ENCODE peak calls at places on chromosome 10, in seven cellular contexts. One of them, this sample, is unnamed.

GRCh38 chr10:14144491-14144890 is 186.2 kb downstream of the FRMD4A start:
- DNase-seq in lung: no peak
- DNase-seq in CD4-positive, alpha-beta T cell: no peak
- DNase-seq in cardiac fibroblast: no peak
- DNase-seq in hepatocyte: no peak
- DNase-seq in GM06990: no peak
- DNase-seq in glutamatergic neuron: no peak
- DNase-seq in this sample: no peak

GRCh38 chr10:6669269-6669859 is 89.3 kb upstream of the PRKCQ start:
- DNase-seq in cardiac fibroblast: peak; percentile 79
- DNase-seq in lung: no peak
- DNase-seq in hepatocyte: peak; percentile 63
- DNase-seq in CD4-positive, alpha-beta T cell: no peak
- DNase-seq in GM06990: no peak
- DNase-seq in glutamatergic neuron: no peak
- DNase-seq in this sample: no peak

GRCh38 chr10:54444184-54444583 is 356.8 kb downstream of the PCDH15 start:
- DNase-seq in glutamatergic neuron: no peak
- DNase-seq in cardiac fibroblast: no peak
- DNase-seq in lung: no peak
- DNase-seq in CD4-positive, alpha-beta T cell: no peak
- DNase-seq in hepatocyte: no peak
- DNase-seq in GM06990: no peak
- DNase-seq in this sample: no peak

GRCh38 chr10:1048349-1048731 is 579 bp downstream of the IDI1 start:
- DNase-seq in hepatocyte: no peak
- DNase-seq in lung: no peak
- DNase-seq in GM06990: no peak
- DNase-seq in CD4-positive, alpha-beta T cell: peak; percentile 65
- DNase-seq in glutamatergic neuron: no peak
- DNase-seq in cardiac fibroblast: peak; percentile 50
- DNase-seq in this sample: no peak

GRCh38 chr10:15209827-15210509 is 41.5 kb upstream of the NMT2 start:
- DNase-seq in CD4-positive, alpha-beta T cell: peak; percentile 65
- DNase-seq in lung: peak; percentile 77
- DNase-seq in glutamatergic neuron: peak; percentile 88
- DNase-seq in hepatocyte: peak; percentile 90
- DNase-seq in cardiac fibroblast: peak; percentile 81
- DNase-seq in GM06990: no peak
- DNase-seq in this sample: peak; percentile 35

GRCh38 chr10:79250259-79250658 is 97.0 kb upstream of the PPIF start:
- DNase-seq in GM06990: peak; percentile 63
- DNase-seq in cardiac fibroblast: no peak
- DNase-seq in hepatocyte: no peak
- DNase-seq in CD4-positive, alpha-beta T cell: no peak
- DNase-seq in glutamatergic neuron: no peak
- DNase-seq in lung: peak; percentile 60
- DNase-seq in this sample: no peak

GRCh38 chr10:116198636-116199035 is 74.4 kb downstream of the GFRA1 start:
- DNase-seq in GM06990: no peak
- DNase-seq in glutamatergic neuron: no peak
- DNase-seq in hepatocyte: no peak
- DNase-seq in cardiac fibroblast: no peak
- DNase-seq in lung: no peak
- DNase-seq in CD4-positive, alpha-beta T cell: no peak
- DNase-seq in this sample: no peak

GRCh38 chr10:12823361-12823760 is 178.2 kb downstream of the CCDC3 start:
- DNase-seq in hepatocyte: no peak
- DNase-seq in glutamatergic neuron: no peak
- DNase-seq in GM06990: no peak
- DNase-seq in CD4-positive, alpha-beta T cell: no peak
- DNase-seq in lung: no peak
- DNase-seq in cardiac fibroblast: no peak
- DNase-seq in this sample: no peak

GRCh38 chr10:71138126-71138860 is 74.1 kb upstream of the UNC5B start:
- DNase-seq in glutamatergic neuron: no peak
- DNase-seq in hepatocyte: no peak
- DNase-seq in GM06990: no peak
- DNase-seq in lung: no peak
- DNase-seq in CD4-positive, alpha-beta T cell: no peak
- DNase-seq in cardiac fibroblast: no peak
- DNase-seq in this sample: no peak

GRCh38 chr10:133364645-133365431 is 7.0 kb upstream of the FUOM start:
- DNase-seq in lung: no peak
- DNase-seq in hepatocyte: no peak
- DNase-seq in cardiac fibroblast: no peak
- DNase-seq in CD4-positive, alpha-beta T cell: no peak
- DNase-seq in glutamatergic neuron: no peak
- DNase-seq in GM06990: no peak
- DNase-seq in this sample: no peak

GRCh38 chr10:95321554-95322301 is 30.9 kb upstream of the PDLIM1 start:
- DNase-seq in CD4-positive, alpha-beta T cell: no peak
- DNase-seq in cardiac fibroblast: no peak
- DNase-seq in hepatocyte: no peak
- DNase-seq in lung: no peak
- DNase-seq in glutamatergic neuron: no peak
- DNase-seq in GM06990: no peak
- DNase-seq in this sample: no peak

GRCh38 chr10:70114902-70115301 is 17.7 kb downstream of the AIFM2 start:
- DNase-seq in GM06990: no peak
- DNase-seq in lung: no peak
- DNase-seq in glutamatergic neuron: no peak
- DNase-seq in CD4-positive, alpha-beta T cell: no peak
- DNase-seq in hepatocyte: no peak
- DNase-seq in cardiac fibroblast: no peak
- DNase-seq in this sample: no peak

GRCh38 chr10:49324711-49325110 is 25.7 kb downstream of the C10orf71 start:
- DNase-seq in lung: no peak
- DNase-seq in hepatocyte: no peak
- DNase-seq in GM06990: no peak
- DNase-seq in cardiac fibroblast: no peak
- DNase-seq in CD4-positive, alpha-beta T cell: no peak
- DNase-seq in glutamatergic neuron: no peak
- DNase-seq in this sample: no peak

GRCh38 chr10:120477723-120478270 is 20.8 kb downstream of the PLPP4 start:
- DNase-seq in CD4-positive, alpha-beta T cell: no peak
- DNase-seq in hepatocyte: no peak
- DNase-seq in cardiac fibroblast: peak; percentile 10
- DNase-seq in glutamatergic neuron: no peak
- DNase-seq in lung: no peak
- DNase-seq in GM06990: no peak
- DNase-seq in this sample: no peak

GRCh38 chr10:88728107-88728763 is 22.2 kb downstream of the LIPK start:
- DNase-seq in GM06990: peak; percentile 27
- DNase-seq in lung: no peak
- DNase-seq in hepatocyte: peak; percentile 7
- DNase-seq in glutamatergic neuron: peak; percentile 74
- DNase-seq in CD4-positive, alpha-beta T cell: peak; percentile 2
- DNase-seq in cardiac fibroblast: peak; percentile 4
- DNase-seq in this sample: no peak

GRCh38 chr10:94524146-94524545 is 21.4 kb upstream of the HELLS start:
- DNase-seq in CD4-positive, alpha-beta T cell: no peak
- DNase-seq in lung: no peak
- DNase-seq in GM06990: no peak
- DNase-seq in glutamatergic neuron: no peak
- DNase-seq in cardiac fibroblast: peak; percentile 46
- DNase-seq in hepatocyte: no peak
- DNase-seq in this sample: no peak

GRCh38 chr10:34908472-34908871 is 93.4 kb upstream of the PARD3 start:
- DNase-seq in cardiac fibroblast: peak; percentile 47
- DNase-seq in hepatocyte: peak; percentile 28
- DNase-seq in glutamatergic neuron: no peak
- DNase-seq in lung: no peak
- DNase-seq in GM06990: peak; percentile 51
- DNase-seq in CD4-positive, alpha-beta T cell: no peak
- DNase-seq in this sample: no peak

GRCh38 chr10:113381906-113382562 is 170.8 kb upstream of the HABP2 start:
- DNase-seq in lung: no peak
- DNase-seq in CD4-positive, alpha-beta T cell: no peak
- DNase-seq in hepatocyte: no peak
- DNase-seq in GM06990: no peak
- DNase-seq in glutamatergic neuron: no peak
- DNase-seq in cardiac fibroblast: peak; percentile 80
- DNase-seq in this sample: no peak

GRCh38 chr10:47316131-47316530 is 6.1 kb upstream of the GDF2 start:
- DNase-seq in lung: no peak
- DNase-seq in cardiac fibroblast: no peak
- DNase-seq in GM06990: no peak
- DNase-seq in CD4-positive, alpha-beta T cell: no peak
- DNase-seq in glutamatergic neuron: no peak
- DNase-seq in hepatocyte: no peak
- DNase-seq in this sample: no peak

GRCh38 chr10:27366769-27367168 is 126.2 kb upstream of the ACBD5 start:
- DNase-seq in lung: no peak
- DNase-seq in glutamatergic neuron: no peak
- DNase-seq in cardiac fibroblast: no peak
- DNase-seq in hepatocyte: no peak
- DNase-seq in GM06990: no peak
- DNase-seq in CD4-positive, alpha-beta T cell: no peak
- DNase-seq in this sample: no peak

GRCh38 chr10:27368706-27369105 is 128.1 kb upstream of the ACBD5 start:
- DNase-seq in CD4-positive, alpha-beta T cell: no peak
- DNase-seq in hepatocyte: no peak
- DNase-seq in lung: no peak
- DNase-seq in glutamatergic neuron: no peak
- DNase-seq in GM06990: no peak
- DNase-seq in cardiac fibroblast: no peak
- DNase-seq in this sample: no peak

GRCh38 chr10:27373566-27374160 is 130.4 kb upstream of the RAB18 start:
- DNase-seq in CD4-positive, alpha-beta T cell: no peak
- DNase-seq in lung: no peak
- DNase-seq in GM06990: no peak
- DNase-seq in hepatocyte: no peak
- DNase-seq in cardiac fibroblast: no peak
- DNase-seq in glutamatergic neuron: no peak
- DNase-seq in this sample: no peak

GRCh38 chr10:27372095-27372494 is 131.5 kb upstream of the ACBD5 start:
- DNase-seq in CD4-positive, alpha-beta T cell: no peak
- DNase-seq in lung: no peak
- DNase-seq in GM06990: no peak
- DNase-seq in glutamatergic neuron: no peak
- DNase-seq in hepatocyte: no peak
- DNase-seq in cardiac fibroblast: no peak
- DNase-seq in this sample: no peak

DNA sequence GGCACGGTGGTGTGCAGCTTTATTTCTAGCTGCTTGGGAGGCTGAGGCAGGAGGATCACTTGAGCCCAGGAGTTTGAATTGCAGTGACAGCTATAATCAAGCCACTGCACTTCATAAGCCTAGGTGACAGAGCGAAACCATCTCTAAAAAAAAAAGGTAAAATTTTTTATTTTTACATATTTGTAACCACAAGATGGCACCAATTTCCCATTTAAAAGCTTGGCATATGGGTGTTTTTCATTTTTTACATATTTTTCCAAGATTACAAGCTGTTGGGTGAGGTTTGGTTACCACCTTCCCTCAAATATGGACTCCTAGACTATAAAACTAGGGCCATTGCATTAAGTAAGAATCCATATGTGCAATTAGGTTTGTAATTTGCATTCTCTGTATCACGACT is 129.2 kb upstream of the ACBD5 start:
- DNase-seq in glutamatergic neuron: no peak
- DNase-seq in lung: no peak
- DNase-seq in CD4-positive, alpha-beta T cell: no peak
- DNase-seq in cardiac fibroblast: peak; percentile 24
- DNase-seq in hepatocyte: no peak
- DNase-seq in GM06990: no peak
- DNase-seq in this sample: no peak
- TF ChIP-seq CTCF in glutamatergic neuron: peak; percentile 46
- TF ChIP-seq CTCF in lung: no peak
- TF ChIP-seq CTCF in CD4-positive, alpha-beta T cell: peak; percentile 32
- TF ChIP-seq CTCF in cardiac fibroblast: no peak
- TF ChIP-seq CTCF in hepatocyte: peak; percentile 47
- TF ChIP-seq CTCF in GM06990: no peak
- TF ChIP-seq CTCF in this sample: no peak

DNA sequence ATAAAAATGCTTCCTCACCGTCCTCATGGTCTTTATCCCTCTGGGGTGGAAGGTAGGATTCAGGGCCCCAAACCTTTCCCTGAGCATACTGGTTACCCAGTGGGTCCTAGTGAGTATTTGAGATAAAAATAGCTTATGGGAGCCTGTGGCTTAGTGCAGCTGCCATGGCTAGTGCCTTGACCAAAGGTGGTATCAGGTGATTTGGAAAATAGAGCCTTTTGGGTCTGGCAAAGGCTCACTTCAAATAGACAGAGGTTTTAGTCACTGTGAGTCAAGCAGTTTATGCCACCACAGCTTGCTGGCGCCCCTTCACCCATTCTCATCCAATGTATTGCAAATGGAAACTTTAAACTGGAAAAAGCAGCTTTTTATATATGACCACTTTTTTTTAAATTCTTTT is 30.4 kb downstream of the PLAU start:
- DNase-seq in cardiac fibroblast: no peak
- DNase-seq in lung: no peak
- DNase-seq in GM06990: no peak
- DNase-seq in CD4-positive, alpha-beta T cell: no peak
- DNase-seq in hepatocyte: no peak
- DNase-seq in glutamatergic neuron: no peak
- DNase-seq in this sample: no peak
- TF ChIP-seq CTCF in cardiac fibroblast: no peak
- TF ChIP-seq CTCF in lung: no peak
- TF ChIP-seq CTCF in GM06990: no peak
- TF ChIP-seq CTCF in CD4-positive, alpha-beta T cell: no peak
- TF ChIP-seq CTCF in hepatocyte: no peak
- TF ChIP-seq CTCF in glutamatergic neuron: no peak
- TF ChIP-seq CTCF in this sample: no peak

DNA sequence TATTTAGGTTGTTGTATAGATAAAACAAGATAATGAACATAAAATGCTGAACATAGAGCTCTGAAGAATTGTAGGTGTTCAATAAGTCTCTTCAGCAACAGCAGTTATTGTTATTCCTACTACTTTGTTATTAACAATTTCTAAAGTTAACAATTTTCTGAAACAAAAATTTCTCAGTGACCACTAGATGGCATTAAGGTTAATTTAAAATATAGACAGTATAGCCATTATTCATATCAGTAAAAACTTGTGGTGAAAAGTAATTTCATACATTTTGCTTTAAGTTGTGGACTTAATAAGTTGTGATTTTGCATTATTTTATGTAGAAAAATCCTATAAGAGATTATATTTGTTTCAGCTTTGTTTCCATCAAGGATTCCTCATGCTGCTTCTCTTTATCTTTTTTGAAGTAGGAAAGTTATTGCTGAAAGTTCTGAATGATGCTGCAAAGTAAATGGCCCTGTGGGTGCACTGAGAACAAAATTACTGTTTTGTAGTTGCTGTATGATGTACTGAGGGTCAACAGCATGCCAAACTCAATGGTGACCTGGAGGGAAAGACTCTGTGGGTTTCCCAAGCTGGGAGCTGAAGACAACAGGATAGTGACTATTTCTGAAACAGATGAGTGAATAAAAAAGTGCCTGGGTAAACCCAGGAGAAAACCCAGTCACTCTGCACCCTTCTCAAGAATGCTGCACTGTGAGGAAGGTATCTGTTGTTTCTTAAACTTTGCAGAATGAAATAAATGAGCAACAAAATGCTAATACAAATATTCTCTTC is 253.6 kb downstream of the KIF20B start:
- DNase-seq in hepatocyte: no peak
- DNase-seq in GM06990: no peak
- DNase-seq in glutamatergic neuron: no peak
- DNase-seq in CD4-positive, alpha-beta T cell: no peak
- DNase-seq in cardiac fibroblast: peak; percentile 25
- DNase-seq in lung: no peak
- DNase-seq in this sample: no peak
- TF ChIP-seq CTCF in hepatocyte: peak; percentile 54
- TF ChIP-seq CTCF in GM06990: peak; percentile 26
- TF ChIP-seq CTCF in glutamatergic neuron: peak; percentile 59
- TF ChIP-seq CTCF in CD4-positive, alpha-beta T cell: no peak
- TF ChIP-seq CTCF in cardiac fibroblast: peak; percentile 29
- TF ChIP-seq CTCF in lung: no peak
- TF ChIP-seq CTCF in this sample: peak; percentile 6

GRCh38 chr10:96626795-96627194 is 40.0 kb upstream of the TM9SF3 start:
- DNase-seq in lung: no peak
- DNase-seq in hepatocyte: no peak
- DNase-seq in cardiac fibroblast: no peak
- DNase-seq in GM06990: no peak
- DNase-seq in CD4-positive, alpha-beta T cell: no peak
- DNase-seq in glutamatergic neuron: no peak
- DNase-seq in this sample: no peak
- TF ChIP-seq CTCF in lung: no peak
- TF ChIP-seq CTCF in hepatocyte: no peak
- TF ChIP-seq CTCF in cardiac fibroblast: no peak
- TF ChIP-seq CTCF in GM06990: peak; percentile 11
- TF ChIP-seq CTCF in CD4-positive, alpha-beta T cell: no peak
- TF ChIP-seq CTCF in glutamatergic neuron: no peak
- TF ChIP-seq CTCF in this sample: peak; percentile 29